ENCODE peak calls at places on chromosomes 7 and 10, in six cellular contexts. One of them, this sample, is unnamed.

GRCh38 chr7:20159226-20159747 is 57.9 kb downstream of the MACC1 start:
- DNase-seq in lower leg skin: no peak
- DNase-seq in GM10248: no peak
- DNase-seq in anterior cingulate cortex: no peak
- DNase-seq in NCI-H774: no peak
- DNase-seq in pancreas: no peak
- DNase-seq in this sample: no peak

GRCh38 chr7:141550694-141551079 is 523 bp upstream of the AGK start:
- DNase-seq in anterior cingulate cortex: no peak
- DNase-seq in GM10248: peak
- DNase-seq in lower leg skin: no peak
- DNase-seq in pancreas: no peak
- DNase-seq in NCI-H774: no peak
- DNase-seq in this sample: no peak

GRCh38 chr10:129815898-129816665 is 148.0 kb downstream of the EBF3 start:
- DNase-seq in anterior cingulate cortex: no peak
- DNase-seq in GM10248: no peak
- DNase-seq in lower leg skin: no peak
- DNase-seq in pancreas: no peak
- DNase-seq in NCI-H774: no peak
- DNase-seq in this sample: no peak

GRCh38 chr7:87316846-87317545 is 28.5 kb upstream of the CROT start:
- DNase-seq in anterior cingulate cortex: no peak
- DNase-seq in NCI-H774: no peak
- DNase-seq in lower leg skin: no peak
- DNase-seq in GM10248: no peak
- DNase-seq in pancreas: no peak
- DNase-seq in this sample: no peak

GRCh38 chr10:62374862-62375710 is 917 bp downstream of the ZNF365 start:
- DNase-seq in anterior cingulate cortex: no peak
- DNase-seq in GM10248: no peak
- DNase-seq in lower leg skin: no peak
- DNase-seq in pancreas: no peak
- DNase-seq in NCI-H774: no peak
- DNase-seq in this sample: peak

GRCh38 chr7:106864298-106865081 is 592 bp upstream of the PIK3CG start:
- DNase-seq in lower leg skin: no peak
- DNase-seq in GM10248: peak
- DNase-seq in pancreas: no peak
- DNase-seq in anterior cingulate cortex: no peak
- DNase-seq in NCI-H774: no peak
- DNase-seq in this sample: peak

GRCh38 chr10:2746638-2747037 is 320.7 kb upstream of the PFKP start:
- DNase-seq in anterior cingulate cortex: no peak
- DNase-seq in pancreas: no peak
- DNase-seq in lower leg skin: no peak
- DNase-seq in NCI-H774: no peak
- DNase-seq in GM10248: no peak
- DNase-seq in this sample: no peak

GRCh38 chr7:73974948-73975926 is 52.7 kb upstream of the ELN start:
- DNase-seq in pancreas: no peak
- DNase-seq in lower leg skin: peak
- DNase-seq in GM10248: no peak
- DNase-seq in NCI-H774: no peak
- DNase-seq in anterior cingulate cortex: no peak
- DNase-seq in this sample: no peak

GRCh38 chr10:94403823-94404228 is 1.5 kb downstream of the TBC1D12 start:
- DNase-seq in NCI-H774: no peak
- DNase-seq in pancreas: no peak
- DNase-seq in anterior cingulate cortex: no peak
- DNase-seq in lower leg skin: no peak
- DNase-seq in GM10248: no peak
- DNase-seq in this sample: no peak

GRCh38 chr10:44498222-44498621 is 113.3 kb upstream of the CXCL12 start:
- DNase-seq in GM10248: no peak
- DNase-seq in NCI-H774: no peak
- DNase-seq in anterior cingulate cortex: no peak
- DNase-seq in lower leg skin: no peak
- DNase-seq in pancreas: no peak
- DNase-seq in this sample: no peak

GRCh38 chr7:43558071-43558470 is 24.8 kb upstream of the STK17A start:
- DNase-seq in NCI-H774: no peak
- DNase-seq in GM10248: no peak
- DNase-seq in lower leg skin: no peak
- DNase-seq in anterior cingulate cortex: no peak
- DNase-seq in pancreas: no peak
- DNase-seq in this sample: no peak

GRCh38 chr7:95421847-95422444 is 12.9 kb downstream of the PON2 start:
- DNase-seq in anterior cingulate cortex: no peak
- DNase-seq in lower leg skin: no peak
- DNase-seq in NCI-H774: no peak
- DNase-seq in GM10248: no peak
- DNase-seq in pancreas: no peak
- DNase-seq in this sample: no peak

GRCh38 chr7:27459729-27460048 is 203.0 kb downstream of the HIBADH start:
- DNase-seq in GM10248: no peak
- DNase-seq in pancreas: no peak
- DNase-seq in NCI-H774: no peak
- DNase-seq in anterior cingulate cortex: no peak
- DNase-seq in lower leg skin: no peak
- DNase-seq in this sample: no peak

GRCh38 chr10:85642421-85643170 is 724.0 kb downstream of the GRID1 start:
- DNase-seq in pancreas: no peak
- DNase-seq in anterior cingulate cortex: no peak
- DNase-seq in lower leg skin: no peak
- DNase-seq in NCI-H774: no peak
- DNase-seq in GM10248: no peak
- DNase-seq in this sample: no peak

GRCh38 chr10:122245897-122246296 is 25.2 kb upstream of the BTBD16 start:
- DNase-seq in lower leg skin: no peak
- DNase-seq in anterior cingulate cortex: no peak
- DNase-seq in NCI-H774: no peak
- DNase-seq in GM10248: no peak
- DNase-seq in pancreas: no peak
- DNase-seq in this sample: no peak